ENCODE peak calls at places on chromosomes 1 and 21, in seven cellular contexts. R, X, Q, V, U, K and D are unnamed samples.

GRCh38 chr1:105485207-105485606 is 1571.3 kb upstream of the PRMT6 start:
- DNase-seq in R (no peak), X (peak; percentile 41), Q (no peak), U (no peak), K (peak; percentile 33), V (no peak), D (no peak)

GRCh38 chr1:32396482-32396881 is 2.2 kb upstream of the BSDC1 start:
- DNase-seq in Q (no peak), U (no peak), X (no peak), R (no peak), K (no peak), V (no peak), D (no peak)

GRCh38 chr1:151266315-151266714 is 11.8 kb downstream of the PSMD4 start:
- DNase-seq in X (no peak), K (no peak), U (no peak), R (no peak), V (no peak), Q (no peak), D (no peak)

GRCh38 chr1:58885998-58886397 is 102.2 kb upstream of the JUN start:
- DNase-seq in V (no peak), U (no peak), R (peak; percentile 42), X (no peak), Q (peak; percentile 16), K (peak; percentile 80), D (no peak)

GRCh38 chr1:235199441-235199840 is 38.4 kb upstream of the RBM34 start:
- DNase-seq in K (peak; percentile 72), X (peak; percentile 73), V (no peak), U (no peak), R (peak; percentile 74), Q (no peak), D (no peak)

GRCh38 chr1:203644191-203644590 is 17.6 kb downstream of the ATP2B4 start:
- DNase-seq in U (no peak), R (no peak), X (no peak), V (no peak), Q (no peak), K (no peak), D (no peak)

GRCh38 chr1:248421384-248421783 is 18.5 kb downstream of the OR2T1 start:
- DNase-seq in K (peak; percentile 35), V (no peak), X (no peak), R (no peak), U (no peak), Q (no peak), D (no peak)

GRCh38 chr21:32717851-32718316 is 9.9 kb downstream of the SYNJ1 start:
- DNase-seq in U (no peak), X (no peak), Q (no peak), V (no peak), K (peak; percentile 40), R (peak; percentile 8), D (no peak)

GRCh38 chr1:70063861-70064260 is 141.5 kb downstream of the LRRC40 start:
- DNase-seq in K (no peak), R (no peak), X (no peak), Q (no peak), V (no peak), U (no peak), D (no peak)

GRCh38 chr1:238621405-238621804 is 730.7 kb upstream of the ZP4 start:
- DNase-seq in Q (no peak), R (no peak), V (no peak), X (no peak), U (no peak), K (no peak), D (no peak)

GRCh38 chr1:167676205-167676915 is 45.4 kb upstream of the MPZL1 start:
- DNase-seq in K (no peak), V (no peak), R (no peak), X (no peak), Q (no peak), U (no peak), D (no peak)

GRCh38 chr21:31557421-31557955 is 102.0 kb upstream of the SOD1 start:
- DNase-seq in V (peak; percentile 72), U (no peak), R (no peak), K (no peak), Q (peak; percentile 3), X (no peak), D (no peak)

GRCh38 chr1:85344256-85344694 is 67.8 kb upstream of the BCL10 start:
- DNase-seq in K (no peak), V (no peak), U (no peak), R (peak; percentile 67), X (peak; percentile 75), Q (no peak), D (no peak)

GRCh38 chr1:44819594-44820327 is 11.4 kb downstream of the BTBD19 start:
- DNase-seq in U (peak; percentile 95), K (peak; percentile 97), X (peak; percentile 94), R (peak; percentile 94), V (peak; percentile 94), Q (peak; percentile 71), D (peak; percentile 63)

GRCh38 chr1:234710381-234710780 is 100.4 kb upstream of the IRF2BP2 start:
- DNase-seq in X (no peak), R (no peak), Q (no peak), K (no peak), V (no peak), U (no peak), D (no peak)

GRCh38 chr1:230713547-230713914 is 391 bp downstream of the AGT start:
- DNase-seq in U (no peak), K (no peak), Q (no peak), X (no peak), V (no peak), R (no peak), D (no peak)

GRCh38 chr1:234120327-234120944 is 216.0 kb downstream of the SLC35F3 start:
- DNase-seq in R (no peak), Q (no peak), K (no peak), X (no peak), V (no peak), U (no peak), D (no peak)

GRCh38 chr21:33245289-33245918 is 15.7 kb downstream of the IFNAR2 start:
- DNase-seq in X (no peak), R (no peak), Q (no peak), V (no peak), U (no peak), K (no peak), D (no peak)

GRCh38 chr1:151175036-151175741 is 592 bp downstream of the TMOD4 start:
- DNase-seq in K (no peak), Q (no peak), R (peak; percentile 23), X (peak; percentile 46), U (no peak), V (peak; percentile 38), D (peak; percentile 85)

GRCh38 chr1:190169311-190170067 is 308.2 kb downstream of the BRINP3 start:
- DNase-seq in Q (no peak), X (peak; percentile 53), V (no peak), U (no peak), K (peak; percentile 75), R (peak; percentile 30), D (no peak)

GRCh38 chr1:81670997-81671396 is 129.7 kb upstream of the ADGRL2 start:
- DNase-seq in X (no peak), R (no peak), U (no peak), Q (no peak), K (no peak), V (no peak), D (no peak)

GRCh38 chr1:11062965-11063401 is 3.2 kb upstream of the SRM start:
- DNase-seq in R (peak; percentile 21), U (no peak), V (peak; percentile 29), Q (no peak), X (no peak), K (peak; percentile 84), D (peak; percentile 40)

GRCh38 chr1:64265141-64265540 is 61.7 kb downstream of the UBE2U start:
- DNase-seq in R (no peak), U (no peak), Q (no peak), K (no peak), X (no peak), V (no peak), D (no peak)

GRCh38 chr21:18023099-18023498 is 203.9 kb upstream of the C21orf91 start:
- DNase-seq in V (no peak), X (no peak), U (no peak), R (no peak), Q (no peak), K (no peak), D (no peak)

GRCh38 chr1:116663821-116664220 is 3.7 kb downstream of the IGSF3 start:
- DNase-seq in R (no peak), U (no peak), Q (no peak), K (no peak), X (no peak), V (no peak), D (no peak)

GRCh38 chr1:113192980-113193379 is 120.0 kb downstream of the LRIG2 start:
- DNase-seq in V (no peak), K (no peak), R (no peak), U (no peak), Q (no peak), X (no peak), D (no peak)

DNA sequence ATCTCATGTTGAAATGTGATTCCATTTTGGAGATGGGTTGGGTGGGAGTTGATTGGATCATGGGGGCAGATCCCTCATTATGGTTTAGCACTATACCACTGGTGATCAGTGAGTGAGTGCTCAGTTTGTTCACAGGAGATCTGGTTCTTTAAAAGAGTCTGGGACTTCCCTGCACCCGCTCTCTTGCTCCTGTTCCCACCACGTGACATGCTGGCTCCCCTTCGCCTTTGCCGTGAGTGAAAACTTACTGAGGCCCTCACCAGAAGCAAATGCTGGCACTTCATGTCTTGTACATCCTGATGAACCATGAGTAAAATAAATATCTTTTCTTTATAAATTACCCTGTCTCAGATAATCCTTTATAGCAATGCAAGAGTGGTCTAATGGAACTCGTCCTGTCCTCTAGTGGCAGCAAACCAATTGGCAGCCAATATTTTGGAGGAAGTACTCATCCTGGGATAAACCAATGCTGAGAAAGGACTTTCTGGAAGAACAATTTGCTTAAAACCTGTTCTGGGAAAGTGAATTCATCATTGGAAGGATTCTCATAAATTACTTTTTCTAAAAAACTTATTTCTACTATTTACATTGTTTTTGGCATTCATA is 27.8 kb upstream of the CYP4A11 start:
- DNase-seq in X (no peak), V (no peak), U (no peak), K (no peak), R (no peak), Q (no peak), D (no peak)
- TF ChIP-seq CTCF in X (no peak), V (peak; percentile 60), U (no peak), K (no peak), R (no peak), Q (no peak), D (no peak)

GRCh38 chr1:161934278-161934608 is 89.4 kb downstream of the OLFML2B start:
- DNase-seq in Q (peak; percentile 3), R (peak; percentile 29), K (no peak), V (no peak), U (no peak), X (no peak), D (no peak)
- TF ChIP-seq CTCF in Q (no peak), R (no peak), K (no peak), V (no peak), U (no peak), X (no peak), D (no peak)

GRCh38 chr1:160077496-160077895 is 3.8 kb upstream of the KCNJ9 start:
- DNase-seq in U (no peak), Q (no peak), X (no peak), K (no peak), R (no peak), V (peak; percentile 15), D (no peak)
- TF ChIP-seq CTCF in U (no peak), Q (no peak), X (no peak), K (no peak), R (no peak), V (no peak), D (no peak)

DNA sequence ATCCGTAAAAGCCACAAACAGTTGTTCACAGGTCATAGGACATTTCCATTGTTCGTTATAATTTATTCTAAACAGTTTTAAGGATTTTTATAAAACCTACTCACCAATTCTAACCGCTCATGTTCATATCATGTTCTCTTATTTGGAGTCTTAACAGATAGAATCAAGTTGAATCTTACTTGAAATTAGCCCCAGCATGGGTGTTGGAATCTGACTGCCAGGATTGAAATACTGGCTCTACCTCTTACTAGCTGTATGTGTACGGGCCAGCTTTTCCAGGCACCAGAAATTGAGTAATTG is 78.2 kb upstream of the GPR88 start:
- DNase-seq in R (no peak), V (no peak), X (no peak), U (no peak), K (no peak), Q (no peak), D (no peak)
- TF ChIP-seq CTCF in R (no peak), V (no peak), X (no peak), U (no peak), K (no peak), Q (peak; percentile 27), D (no peak)